ENCODE peak calls at places on chromosomes 6 and 20, in nine cellular contexts. V, P, W, S, J, T, M, L and Z are unnamed samples.

GRCh38 chr20:16260911-16261310 is 312.3 kb downstream of the KIF16B start:
- DNase-seq in V (no peak), P (peak), W (no peak), S (no peak), J (peak), T (no peak), M (no peak), L (no peak), Z (peak)

GRCh38 chr6:65998544-65998943 is 291.5 kb upstream of the EYS start:
- DNase-seq in V (no peak), P (no peak), W (no peak), S (no peak), J (no peak), T (no peak), M (no peak), L (no peak), Z (no peak)

GRCh38 chr6:69973763-69974162 is 107.4 kb downstream of the COL19A1 start:
- DNase-seq in V (no peak), P (no peak), W (no peak), S (no peak), J (no peak), T (no peak), M (no peak), L (no peak), Z (no peak)

GRCh38 chr20:19122395-19122794 is 90.0 kb upstream of the SLC24A3 start:
- DNase-seq in V (no peak), P (no peak), W (no peak), S (no peak), J (no peak), T (no peak), M (no peak), L (no peak), Z (no peak)

GRCh38 chr20:2705931-2706645 is 13.5 kb downstream of the EBF4 start:
- DNase-seq in V (no peak), P (no peak), W (no peak), S (no peak), J (no peak), T (no peak), M (no peak), L (no peak), Z (no peak)

GRCh38 chr20:57782631-57783041 is 72.8 kb upstream of the PMEPA1 start:
- DNase-seq in V (no peak), P (no peak), W (no peak), S (no peak), J (no peak), T (no peak), M (no peak), L (no peak), Z (no peak)

GRCh38 chr20:17972121-17972520 is 3.3 kb downstream of the MGME1 start:
- DNase-seq in V (no peak), P (peak), W (no peak), S (no peak), J (peak), T (no peak), M (no peak), L (peak), Z (no peak)

GRCh38 chr6:38004908-38005307 is 185.4 kb downstream of the ZFAND3 start:
- DNase-seq in V (no peak), P (no peak), W (no peak), S (no peak), J (no peak), T (no peak), M (no peak), L (no peak), Z (no peak)

GRCh38 chr20:43961541-43962471 is 47.2 kb downstream of the TOX2 start:
- DNase-seq in V (no peak), P (no peak), W (no peak), S (no peak), J (no peak), T (no peak), M (no peak), L (no peak), Z (no peak)

GRCh38 chr20:22411568-22412450 is 172.6 kb downstream of the FOXA2 start:
- DNase-seq in V (no peak), P (no peak), W (no peak), S (no peak), J (peak), T (no peak), M (no peak), L (no peak), Z (no peak)

GRCh38 chr6:17093692-17094091 is 8.2 kb upstream of the STMND1 start:
- DNase-seq in V (no peak), P (peak), W (no peak), S (no peak), J (peak), T (no peak), M (no peak), L (peak), Z (peak)

GRCh38 chr6:161254754-161255253 is 19.1 kb downstream of the AGPAT4 start:
- DNase-seq in V (no peak), P (no peak), W (no peak), S (no peak), J (no peak), T (no peak), M (no peak), L (no peak), Z (no peak)

GRCh38 chr20:56278205-56278604 is 29.7 kb downstream of the MC3R start:
- DNase-seq in V (no peak), P (no peak), W (no peak), S (no peak), J (no peak), T (no peak), M (no peak), L (no peak), Z (no peak)

GRCh38 chr20:13006825-13007224 is 1.9 kb upstream of the SPTLC3 start:
- DNase-seq in V (no peak), P (peak), W (no peak), S (no peak), J (peak), T (no peak), M (no peak), L (no peak), Z (peak)

GRCh38 chr20:16491277-16491912 is 81.9 kb downstream of the KIF16B start:
- DNase-seq in V (no peak), P (no peak), W (no peak), S (no peak), J (peak), T (no peak), M (no peak), L (peak), Z (no peak)

GRCh38 chr20:16518068-16518783 is 55.0 kb downstream of the KIF16B start:
- DNase-seq in V (peak), P (peak), W (peak), S (no peak), J (peak), T (peak), M (no peak), L (peak), Z (peak)

GRCh38 chr6:34110610-34111009 is 35.3 kb downstream of the GRM4 start:
- DNase-seq in V (no peak), P (no peak), W (no peak), S (no peak), J (no peak), T (no peak), M (no peak), L (peak), Z (no peak)

GRCh38 chr6:143329323-143329722 is 121.2 kb downstream of the ADAT2 start:
- DNase-seq in V (no peak), P (peak), W (no peak), S (no peak), J (no peak), T (no peak), M (no peak), L (no peak), Z (peak)

GRCh38 chr6:43274916-43275597 is 23.0 kb upstream of the SLC22A7 start:
- DNase-seq in V (peak), P (no peak), W (no peak), S (no peak), J (no peak), T (peak), M (no peak), L (no peak), Z (no peak)

GRCh38 chr20:17844549-17845298 is 123.9 kb downstream of the SNX5 start:
- DNase-seq in V (no peak), P (no peak), W (no peak), S (no peak), J (no peak), T (no peak), M (no peak), L (no peak), Z (no peak)

GRCh38 chr6:95518630-95519227 is 58.6 kb upstream of the MANEA start:
- DNase-seq in V (no peak), P (no peak), W (no peak), S (no peak), J (no peak), T (no peak), M (no peak), L (no peak), Z (no peak)

GRCh38 chr6:108655840-108656650 is 95.3 kb downstream of the FOXO3 start:
- DNase-seq in V (no peak), P (no peak), W (no peak), S (no peak), J (no peak), T (no peak), M (no peak), L (peak), Z (no peak)